ENCODE peak calls at places on chromosomes 4 and X, in seven cellular contexts. G is right cardiac atrium, A is brain microvascular endothelial cell, R is dorsolateral prefrontal cortex, Y is fibroblast of lung, N is tibial nerve, M is adrenal gland. Q is an unnamed sample.
A peak's percentile ranks its signal among the peaks of the same experiment; 100 is the strongest.

GRCh38 chrX:6383488-6383887 is 151.4 kb downstream of the VCX3A start:
- DNase-seq in Y (no peak), A (no peak), G (no peak), N (no peak), R (no peak), M (no peak), Q (no peak)

GRCh38 chrX:154409222-154409871 is at the start of gene DNASE1L1:
- DNase-seq in Y (peak; percentile 78), N (peak; percentile 53), M (peak; percentile 87), A (peak; percentile 80), R (peak; percentile 22), G (peak; percentile 86), Q (no peak)

GRCh38 chrX:97563531-97564133 is 679.9 kb downstream of the RPA4 start:
- DNase-seq in R (peak; percentile 11), N (peak; percentile 7), Y (peak; percentile 77), A (peak; percentile 23), G (peak; percentile 27), M (peak; percentile 53), Q (peak; percentile 0)

GRCh38 chr4:154033921-154034320 is 245.0 kb upstream of the SFRP2 start:
- DNase-seq in Y (no peak), R (no peak), N (no peak), G (no peak), A (no peak), M (no peak), Q (no peak)

GRCh38 chr4:22487333-22487732 is 28.5 kb downstream of the ADGRA3 start:
- DNase-seq in M (no peak), A (no peak), Y (no peak), R (no peak), N (no peak), G (no peak), Q (no peak)

GRCh38 chr4:1910643-1911042 is 39.5 kb downstream of the NSD2 start:
- DNase-seq in Y (peak; percentile 77), N (peak; percentile 40), M (peak; percentile 59), G (no peak), A (peak; percentile 71), R (peak; percentile 68), Q (peak; percentile 19)

GRCh38 chr4:120130786-120131185 is 64.1 kb upstream of the MAD2L1 start:
- DNase-seq in Y (no peak), G (no peak), N (no peak), A (no peak), R (no peak), M (no peak), Q (no peak)

GRCh38 chr4:62548108-62548524 is 1348.0 kb downstream of the ADGRL3 start:
- DNase-seq in N (no peak), G (peak; percentile 81), M (no peak), Y (no peak), A (no peak), R (no peak), Q (no peak)

GRCh38 chrX:100319716-100320115 is 90.4 kb downstream of the PCDH19 start:
- DNase-seq in N (no peak), R (no peak), Y (no peak), A (no peak), G (no peak), M (no peak), Q (no peak)

GRCh38 chr4:15402146-15402545 is 25.7 kb upstream of the C1QTNF7 start:
- DNase-seq in Y (peak; percentile 81), A (no peak), M (no peak), G (no peak), N (no peak), R (no peak), Q (no peak)

GRCh38 chr4:174066806-174067205 is 216.7 kb downstream of the FBXO8 start:
- DNase-seq in M (no peak), R (no peak), N (no peak), A (no peak), Y (no peak), G (peak; percentile 21), Q (no peak)

GRCh38 chrX:123745511-123745910 is 12.7 kb upstream of the THOC2 start:
- DNase-seq in Y (no peak), M (no peak), G (no peak), R (no peak), N (no peak), A (no peak), Q (no peak)

GRCh38 chr4:52051213-52051614 is at the start of gene SPATA18:
- DNase-seq in A (no peak), G (peak; percentile 38), R (no peak), M (peak; percentile 26), N (no peak), Y (no peak), Q (no peak)

GRCh38 chrX:53265771-53266170 is 15.6 kb downstream of the IQSEC2 start:
- DNase-seq in R (no peak), G (no peak), N (no peak), Y (peak; percentile 71), M (no peak), A (no peak), Q (no peak)

GRCh38 chr4:162343967-162344366 is 180.2 kb upstream of the FSTL5 start:
- DNase-seq in N (no peak), M (no peak), G (no peak), Y (no peak), R (no peak), A (no peak), Q (no peak)

GRCh38 chr4:123841431-123842121 is 445.0 kb downstream of the SPRY1 start:
- DNase-seq in G (no peak), M (no peak), R (no peak), A (no peak), N (no peak), Y (no peak), Q (no peak)

GRCh38 chrX:57583477-57583876 is 8.3 kb upstream of the ZXDB start:
- DNase-seq in R (no peak), N (no peak), M (no peak), G (no peak), Y (no peak), A (no peak), Q (no peak)

GRCh38 chrX:113947548-113947947 is 636.3 kb upstream of the HTR2C start:
- DNase-seq in M (no peak), N (no peak), G (no peak), R (no peak), Y (no peak), A (no peak), Q (no peak)

GRCh38 chr4:168632246-168632832 is 135.5 kb downstream of the PALLD start:
- DNase-seq in Y (no peak), G (no peak), A (no peak), M (no peak), N (no peak), R (no peak), Q (no peak)

GRCh38 chrX:36950495-36951253 is 57.5 kb upstream of the FAM47C start:
- DNase-seq in M (no peak), R (no peak), A (no peak), Y (no peak), N (no peak), G (no peak), Q (no peak)

GRCh38 chrX:431492-432132 is 44.9 kb upstream of the PPP2R3B start:
- DNase-seq in M (no peak), A (no peak), G (no peak), Y (no peak), N (no peak), R (no peak), Q (no peak)

GRCh38 chrX:8649969-8650368 is 82.0 kb downstream of the ANOS1 start:
- DNase-seq in A (no peak), G (no peak), M (no peak), N (no peak), Y (no peak), R (no peak), Q (no peak)

DNA sequence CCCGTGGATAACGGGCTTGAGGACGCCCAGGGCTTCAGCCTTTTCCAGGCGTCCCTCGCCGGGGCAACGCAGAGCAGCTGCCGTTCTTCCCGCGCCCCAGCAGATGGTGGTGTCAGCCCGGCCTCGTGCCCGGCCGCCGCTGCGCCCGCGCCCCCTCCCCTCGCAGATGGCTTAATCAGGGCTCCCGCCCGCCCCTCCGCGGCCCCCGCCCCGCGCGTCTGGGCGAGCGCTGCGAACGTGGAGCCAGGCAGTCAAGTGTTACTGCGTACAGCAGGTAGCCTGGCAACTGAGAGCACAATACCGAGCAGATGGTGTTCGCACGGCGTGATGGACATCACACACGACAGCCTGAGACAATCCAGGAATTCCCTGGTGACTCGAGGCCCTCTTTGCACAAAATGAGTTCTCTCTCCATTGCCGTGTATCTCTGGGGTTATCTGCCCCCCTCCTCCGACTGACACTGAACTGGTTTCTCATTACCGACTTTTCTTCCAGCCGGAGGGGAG is 69.3 kb downstream of the MGST2 start:
- DNase-seq in Y (peak; percentile 83), A (peak; percentile 66), N (peak; percentile 71), M (peak; percentile 91), R (peak; percentile 83), G (peak; percentile 88), Q (peak; percentile 73)
- H3K27ac ChIP-seq in Y (peak overlapping the region; percentile 68), A (no peak overlapping the region), N (peak overlapping the region; percentile 86), M (peak overlapping the region; percentile 96), R (peak overlapping the region; percentile 88), G (peak overlapping the region; percentile 57), Q (peak overlapping the region; percentile 83)

GRCh38 chr4:155973639-155974475 is 20.2 kb upstream of the CTSO start:
- DNase-seq in N (no peak), Y (no peak), M (no peak), A (no peak), G (no peak), R (no peak), Q (no peak)
- H3K27ac ChIP-seq in N (no peak overlapping the region), Y (no peak overlapping the region), M (no peak overlapping the region), A (no peak overlapping the region), G (no peak overlapping the region), R (no peak overlapping the region), Q (no peak overlapping the region)

DNA sequence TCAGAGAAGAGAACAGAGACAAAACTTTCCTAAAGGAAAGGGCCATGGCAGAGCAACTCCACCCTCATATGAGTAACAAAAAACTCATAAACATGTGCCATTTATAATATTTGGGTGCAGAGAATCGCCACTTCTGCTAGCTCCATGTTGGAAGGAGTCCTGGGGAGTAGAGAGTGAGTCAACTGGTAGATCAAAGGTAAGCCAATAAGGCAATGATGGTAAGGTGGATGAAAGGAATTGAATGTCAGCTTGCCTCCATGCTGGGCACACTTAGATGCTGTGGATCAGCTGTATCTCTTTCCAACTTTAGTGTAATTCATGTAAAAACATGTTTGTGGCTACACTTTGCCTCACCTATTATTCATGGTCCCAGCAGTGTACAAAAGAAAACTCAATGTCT is 4.7 kb downstream of the QRFPR start:
- DNase-seq in M (no peak), G (no peak), R (no peak), Y (no peak), N (no peak), A (no peak), Q (no peak)
- H3K27ac ChIP-seq in M (no peak overlapping the region), G (no peak overlapping the region), R (no peak overlapping the region), Y (no peak overlapping the region), N (no peak overlapping the region), A (no peak overlapping the region), Q (no peak overlapping the region)

DNA sequence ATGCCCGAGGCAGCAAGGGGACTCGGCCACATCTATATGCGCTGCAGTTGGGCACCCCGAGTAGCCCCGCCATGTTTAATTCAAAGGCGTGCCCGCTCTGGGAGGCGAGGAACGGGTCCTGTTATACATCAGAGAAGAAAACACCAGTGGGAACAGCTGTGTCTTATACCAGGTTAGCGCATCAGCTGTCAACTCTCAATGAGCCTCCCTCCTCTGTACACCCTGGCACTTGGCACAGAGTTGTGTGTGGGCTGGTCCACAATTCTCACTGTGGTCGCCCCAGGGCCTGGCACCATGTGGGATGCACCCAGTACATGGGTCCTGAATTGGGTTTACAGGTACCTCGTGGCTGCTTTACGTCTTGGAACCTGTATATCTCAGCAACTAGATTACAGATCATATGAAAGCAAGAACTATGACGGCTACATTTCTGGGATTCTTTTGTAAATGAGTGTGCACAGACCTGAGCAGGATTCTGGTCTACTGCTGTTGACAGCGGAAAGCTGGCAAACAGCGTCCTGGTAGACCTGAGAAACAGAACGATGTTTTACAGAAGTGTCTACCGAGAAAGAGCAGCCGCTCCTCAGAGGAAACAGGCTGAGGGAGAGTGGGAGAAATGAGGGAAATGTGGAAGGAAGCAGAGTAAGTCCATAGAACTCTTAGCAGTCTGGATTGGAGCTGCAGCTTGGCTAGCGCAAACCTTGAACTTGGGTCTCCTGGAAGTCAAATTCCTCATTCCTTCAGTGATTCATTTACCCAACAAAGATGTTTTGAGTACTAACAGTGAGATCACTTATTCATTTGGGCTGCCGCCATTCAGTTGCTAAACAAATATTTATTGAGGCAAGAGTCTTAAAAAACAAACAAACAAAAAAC is 51.7 kb downstream of the SEL1L3 start:
- DNase-seq in A (peak; percentile 37), M (no peak), G (no peak), R (no peak), N (no peak), Y (peak; percentile 19), Q (no peak)
- H3K27ac ChIP-seq in A (no peak overlapping the region), M (no peak overlapping the region), G (no peak overlapping the region), R (no peak overlapping the region), N (no peak overlapping the region), Y (no peak overlapping the region), Q (no peak overlapping the region)